ENCODE peak calls at places on chromosomes 4 and X, in seven cellular contexts. One of them, this sample, is unnamed.

GRCh38 chrX:53433651-53434639 is at the start of gene HSD17B10:
- DNase-seq in fibroblast of the aortic adventitia: peak
- DNase-seq in stomach: peak
- DNase-seq in tibial artery: peak
- DNase-seq in left ventricle myocardium inferior: peak
- DNase-seq in CD8-positive, alpha-beta T cell: peak
- DNase-seq in psoas muscle: peak
- DNase-seq in this sample: no peak

GRCh38 chr4:188975271-188975670 is 836.0 kb downstream of the TRIML1 start:
- DNase-seq in fibroblast of the aortic adventitia: no peak
- DNase-seq in stomach: no peak
- DNase-seq in tibial artery: no peak
- DNase-seq in left ventricle myocardium inferior: no peak
- DNase-seq in CD8-positive, alpha-beta T cell: no peak
- DNase-seq in psoas muscle: no peak
- DNase-seq in this sample: no peak

GRCh38 chr4:176443117-176443516 is 123.4 kb downstream of the SPCS3 start:
- DNase-seq in fibroblast of the aortic adventitia: peak
- DNase-seq in stomach: no peak
- DNase-seq in tibial artery: no peak
- DNase-seq in left ventricle myocardium inferior: no peak
- DNase-seq in CD8-positive, alpha-beta T cell: no peak
- DNase-seq in psoas muscle: no peak
- DNase-seq in this sample: peak

GRCh38 chr4:153950100-153950979 is 161.5 kb upstream of the SFRP2 start:
- DNase-seq in fibroblast of the aortic adventitia: no peak
- DNase-seq in stomach: no peak
- DNase-seq in tibial artery: no peak
- DNase-seq in left ventricle myocardium inferior: no peak
- DNase-seq in CD8-positive, alpha-beta T cell: no peak
- DNase-seq in psoas muscle: no peak
- DNase-seq in this sample: peak

GRCh38 chr4:180542445-180543100 is 1700.6 kb upstream of the TENM3 start:
- DNase-seq in fibroblast of the aortic adventitia: no peak
- DNase-seq in stomach: no peak
- DNase-seq in tibial artery: no peak
- DNase-seq in left ventricle myocardium inferior: no peak
- DNase-seq in CD8-positive, alpha-beta T cell: no peak
- DNase-seq in psoas muscle: no peak
- DNase-seq in this sample: no peak

GRCh38 chr4:6281436-6282144 is 11.9 kb downstream of the WFS1 start:
- DNase-seq in fibroblast of the aortic adventitia: no peak
- DNase-seq in stomach: no peak
- DNase-seq in tibial artery: peak
- DNase-seq in left ventricle myocardium inferior: peak
- DNase-seq in CD8-positive, alpha-beta T cell: no peak
- DNase-seq in psoas muscle: no peak
- DNase-seq in this sample: no peak

GRCh38 chrX:14672611-14673172 is 143.4 kb downstream of the GLRA2 start:
- DNase-seq in fibroblast of the aortic adventitia: no peak
- DNase-seq in stomach: no peak
- DNase-seq in tibial artery: no peak
- DNase-seq in left ventricle myocardium inferior: no peak
- DNase-seq in CD8-positive, alpha-beta T cell: no peak
- DNase-seq in psoas muscle: no peak
- DNase-seq in this sample: no peak

GRCh38 chrX:9494806-9495205 is 29.9 kb downstream of the TBL1X start:
- DNase-seq in fibroblast of the aortic adventitia: no peak
- DNase-seq in stomach: no peak
- DNase-seq in tibial artery: no peak
- DNase-seq in left ventricle myocardium inferior: no peak
- DNase-seq in CD8-positive, alpha-beta T cell: no peak
- DNase-seq in psoas muscle: no peak
- DNase-seq in this sample: peak

GRCh38 chr4:7512428-7512827 is 77.7 kb upstream of the PSAPL1 start:
- DNase-seq in fibroblast of the aortic adventitia: no peak
- DNase-seq in stomach: no peak
- DNase-seq in tibial artery: no peak
- DNase-seq in left ventricle myocardium inferior: no peak
- DNase-seq in CD8-positive, alpha-beta T cell: no peak
- DNase-seq in psoas muscle: no peak
- DNase-seq in this sample: no peak

GRCh38 chr4:57442834-57443291 is 332.7 kb upstream of the IGFBP7 start:
- DNase-seq in fibroblast of the aortic adventitia: peak
- DNase-seq in stomach: peak
- DNase-seq in tibial artery: no peak
- DNase-seq in left ventricle myocardium inferior: peak
- DNase-seq in CD8-positive, alpha-beta T cell: no peak
- DNase-seq in psoas muscle: no peak
- DNase-seq in this sample: no peak

GRCh38 chr4:60744767-60745166 is 455.4 kb upstream of the ADGRL3 start:
- DNase-seq in fibroblast of the aortic adventitia: peak
- DNase-seq in stomach: no peak
- DNase-seq in tibial artery: no peak
- DNase-seq in left ventricle myocardium inferior: no peak
- DNase-seq in CD8-positive, alpha-beta T cell: no peak
- DNase-seq in psoas muscle: no peak
- DNase-seq in this sample: no peak

GRCh38 chr4:4613641-4614286 is 71.9 kb upstream of the STX18 start:
- DNase-seq in fibroblast of the aortic adventitia: no peak
- DNase-seq in stomach: no peak
- DNase-seq in tibial artery: no peak
- DNase-seq in left ventricle myocardium inferior: no peak
- DNase-seq in CD8-positive, alpha-beta T cell: no peak
- DNase-seq in psoas muscle: no peak
- DNase-seq in this sample: no peak

GRCh38 chr4:22391548-22391947 is 124.3 kb downstream of the ADGRA3 start:
- DNase-seq in fibroblast of the aortic adventitia: peak
- DNase-seq in stomach: no peak
- DNase-seq in tibial artery: no peak
- DNase-seq in left ventricle myocardium inferior: no peak
- DNase-seq in CD8-positive, alpha-beta T cell: no peak
- DNase-seq in psoas muscle: no peak
- DNase-seq in this sample: no peak

GRCh38 chr4:136636155-136636554 is 896.1 kb downstream of the PCDH18 start:
- DNase-seq in fibroblast of the aortic adventitia: no peak
- DNase-seq in stomach: no peak
- DNase-seq in tibial artery: no peak
- DNase-seq in left ventricle myocardium inferior: no peak
- DNase-seq in CD8-positive, alpha-beta T cell: no peak
- DNase-seq in psoas muscle: no peak
- DNase-seq in this sample: no peak

GRCh38 chr4:150001815-150002214 is 76.4 kb upstream of the DCLK2 start:
- DNase-seq in fibroblast of the aortic adventitia: peak
- DNase-seq in stomach: no peak
- DNase-seq in tibial artery: no peak
- DNase-seq in left ventricle myocardium inferior: no peak
- DNase-seq in CD8-positive, alpha-beta T cell: no peak
- DNase-seq in psoas muscle: no peak
- DNase-seq in this sample: no peak

GRCh38 chr4:75327804-75328512 is 186.2 kb downstream of the RCHY1 start:
- DNase-seq in fibroblast of the aortic adventitia: no peak
- DNase-seq in stomach: no peak
- DNase-seq in tibial artery: peak
- DNase-seq in left ventricle myocardium inferior: no peak
- DNase-seq in CD8-positive, alpha-beta T cell: no peak
- DNase-seq in psoas muscle: no peak
- DNase-seq in this sample: no peak

GRCh38 chr4:167873536-167873935 is 218.8 kb upstream of the ANXA10 start:
- DNase-seq in fibroblast of the aortic adventitia: no peak
- DNase-seq in stomach: no peak
- DNase-seq in tibial artery: no peak
- DNase-seq in left ventricle myocardium inferior: no peak
- DNase-seq in CD8-positive, alpha-beta T cell: no peak
- DNase-seq in psoas muscle: no peak
- DNase-seq in this sample: no peak

GRCh38 chr4:133152801-133153526 is 3.9 kb downstream of the PCDH10 start:
- DNase-seq in fibroblast of the aortic adventitia: no peak
- DNase-seq in stomach: no peak
- DNase-seq in tibial artery: no peak
- DNase-seq in left ventricle myocardium inferior: no peak
- DNase-seq in CD8-positive, alpha-beta T cell: no peak
- DNase-seq in psoas muscle: no peak
- DNase-seq in this sample: no peak

GRCh38 chr4:152138451-152138850 is 377.6 kb upstream of the GATB start:
- DNase-seq in fibroblast of the aortic adventitia: no peak
- DNase-seq in stomach: no peak
- DNase-seq in tibial artery: no peak
- DNase-seq in left ventricle myocardium inferior: no peak
- DNase-seq in CD8-positive, alpha-beta T cell: peak
- DNase-seq in psoas muscle: no peak
- DNase-seq in this sample: no peak

GRCh38 chr4:5463361-5463760 is 245.0 kb downstream of the EVC2 start:
- DNase-seq in fibroblast of the aortic adventitia: no peak
- DNase-seq in stomach: no peak
- DNase-seq in tibial artery: peak
- DNase-seq in left ventricle myocardium inferior: no peak
- DNase-seq in CD8-positive, alpha-beta T cell: peak
- DNase-seq in psoas muscle: no peak
- DNase-seq in this sample: no peak

GRCh38 chr4:114688063-114688462 is 89.5 kb downstream of the UGT8 start:
- DNase-seq in fibroblast of the aortic adventitia: no peak
- DNase-seq in stomach: no peak
- DNase-seq in tibial artery: no peak
- DNase-seq in left ventricle myocardium inferior: no peak
- DNase-seq in CD8-positive, alpha-beta T cell: no peak
- DNase-seq in psoas muscle: no peak
- DNase-seq in this sample: no peak

GRCh38 chr4:99669084-99669483 is 11.5 kb upstream of the C4orf54 start:
- DNase-seq in fibroblast of the aortic adventitia: peak
- DNase-seq in stomach: no peak
- DNase-seq in tibial artery: no peak
- DNase-seq in left ventricle myocardium inferior: no peak
- DNase-seq in CD8-positive, alpha-beta T cell: no peak
- DNase-seq in psoas muscle: no peak
- DNase-seq in this sample: no peak

GRCh38 chr4:100981447-100982204 is 365.7 kb downstream of the PPP3CA start:
- DNase-seq in fibroblast of the aortic adventitia: peak
- DNase-seq in stomach: no peak
- DNase-seq in tibial artery: no peak
- DNase-seq in left ventricle myocardium inferior: no peak
- DNase-seq in CD8-positive, alpha-beta T cell: no peak
- DNase-seq in psoas muscle: no peak
- DNase-seq in this sample: no peak

GRCh38 chr4:23144707-23145106 is 452.0 kb downstream of the GBA3 start:
- DNase-seq in fibroblast of the aortic adventitia: no peak
- DNase-seq in stomach: no peak
- DNase-seq in tibial artery: no peak
- DNase-seq in left ventricle myocardium inferior: no peak
- DNase-seq in CD8-positive, alpha-beta T cell: no peak
- DNase-seq in psoas muscle: no peak
- DNase-seq in this sample: no peak

GRCh38 chrX:33434256-33435092 is 223.1 kb upstream of the DMD start:
- DNase-seq in fibroblast of the aortic adventitia: peak
- DNase-seq in stomach: peak
- DNase-seq in tibial artery: peak
- DNase-seq in left ventricle myocardium inferior: peak
- DNase-seq in CD8-positive, alpha-beta T cell: no peak
- DNase-seq in psoas muscle: peak
- DNase-seq in this sample: no peak
- TF ChIP-seq CTCF in fibroblast of the aortic adventitia: peak
- TF ChIP-seq CTCF in stomach: no peak
- TF ChIP-seq CTCF in tibial artery: peak
- TF ChIP-seq CTCF in left ventricle myocardium inferior: peak
- TF ChIP-seq CTCF in CD8-positive, alpha-beta T cell: no peak
- TF ChIP-seq CTCF in psoas muscle: peak
- TF ChIP-seq CTCF in this sample: peak

GRCh38 chr4:77801260-77801608 is 17.9 kb downstream of the CNOT6L start:
- DNase-seq in fibroblast of the aortic adventitia: no peak
- DNase-seq in stomach: no peak
- DNase-seq in tibial artery: no peak
- DNase-seq in left ventricle myocardium inferior: no peak
- DNase-seq in CD8-positive, alpha-beta T cell: no peak
- DNase-seq in psoas muscle: no peak
- DNase-seq in this sample: no peak

GRCh38 chr4:77800077-77800476 is 19.1 kb downstream of the CNOT6L start:
- DNase-seq in fibroblast of the aortic adventitia: no peak
- DNase-seq in stomach: no peak
- DNase-seq in tibial artery: no peak
- DNase-seq in left ventricle myocardium inferior: no peak
- DNase-seq in CD8-positive, alpha-beta T cell: no peak
- DNase-seq in psoas muscle: no peak
- DNase-seq in this sample: no peak

GRCh38 chr4:77802406-77802805 is 16.8 kb downstream of the CNOT6L start:
- DNase-seq in fibroblast of the aortic adventitia: no peak
- DNase-seq in stomach: no peak
- DNase-seq in tibial artery: no peak
- DNase-seq in left ventricle myocardium inferior: no peak
- DNase-seq in CD8-positive, alpha-beta T cell: no peak
- DNase-seq in psoas muscle: no peak
- DNase-seq in this sample: no peak

GRCh38 chr4:77798385-77798784 is 20.8 kb downstream of the CNOT6L start:
- DNase-seq in fibroblast of the aortic adventitia: no peak
- DNase-seq in stomach: no peak
- DNase-seq in tibial artery: no peak
- DNase-seq in left ventricle myocardium inferior: no peak
- DNase-seq in CD8-positive, alpha-beta T cell: no peak
- DNase-seq in psoas muscle: no peak
- DNase-seq in this sample: no peak

GRCh38 chr4:77800483-77801259 is 18.5 kb downstream of the CNOT6L start:
- DNase-seq in fibroblast of the aortic adventitia: peak
- DNase-seq in stomach: no peak
- DNase-seq in tibial artery: no peak
- DNase-seq in left ventricle myocardium inferior: no peak
- DNase-seq in CD8-positive, alpha-beta T cell: no peak
- DNase-seq in psoas muscle: no peak
- DNase-seq in this sample: no peak
- H3K4me3 ChIP-seq in fibroblast of the aortic adventitia: no peak
- H3K4me3 ChIP-seq in stomach: no peak
- H3K4me3 ChIP-seq in tibial artery: no peak
- H3K4me3 ChIP-seq in left ventricle myocardium inferior: peak
- H3K4me3 ChIP-seq in CD8-positive, alpha-beta T cell: peak
- H3K4me3 ChIP-seq in psoas muscle: peak
- H3K4me3 ChIP-seq in this sample: no peak

GRCh38 chr4:98148856-98149255 is 5.6 kb upstream of the STPG2 start:
- DNase-seq in fibroblast of the aortic adventitia: no peak
- DNase-seq in stomach: no peak
- DNase-seq in tibial artery: no peak
- DNase-seq in left ventricle myocardium inferior: no peak
- DNase-seq in CD8-positive, alpha-beta T cell: no peak
- DNase-seq in psoas muscle: no peak
- DNase-seq in this sample: no peak

GRCh38 chr4:98151145-98151929 is 8.1 kb upstream of the STPG2 start:
- DNase-seq in fibroblast of the aortic adventitia: no peak
- DNase-seq in stomach: no peak
- DNase-seq in tibial artery: no peak
- DNase-seq in left ventricle myocardium inferior: no peak
- DNase-seq in CD8-positive, alpha-beta T cell: no peak
- DNase-seq in psoas muscle: no peak
- DNase-seq in this sample: no peak

GRCh38 chr4:98150092-98150761 is 7.0 kb upstream of the STPG2 start:
- DNase-seq in fibroblast of the aortic adventitia: peak
- DNase-seq in stomach: no peak
- DNase-seq in tibial artery: no peak
- DNase-seq in left ventricle myocardium inferior: no peak
- DNase-seq in CD8-positive, alpha-beta T cell: no peak
- DNase-seq in psoas muscle: no peak
- DNase-seq in this sample: no peak
- TF ChIP-seq CTCF in fibroblast of the aortic adventitia: no peak
- TF ChIP-seq CTCF in stomach: no peak
- TF ChIP-seq CTCF in tibial artery: no peak
- TF ChIP-seq CTCF in left ventricle myocardium inferior: peak
- TF ChIP-seq CTCF in CD8-positive, alpha-beta T cell: peak
- TF ChIP-seq CTCF in psoas muscle: peak
- TF ChIP-seq CTCF in this sample: no peak

GRCh38 chrX:154014429-154015380 is 5.0 kb downstream of the IRAK1 start:
- DNase-seq in fibroblast of the aortic adventitia: no peak
- DNase-seq in stomach: no peak
- DNase-seq in tibial artery: no peak
- DNase-seq in left ventricle myocardium inferior: no peak
- DNase-seq in CD8-positive, alpha-beta T cell: no peak
- DNase-seq in psoas muscle: no peak
- DNase-seq in this sample: no peak
- H3K4me3 ChIP-seq in fibroblast of the aortic adventitia: no peak
- H3K4me3 ChIP-seq in stomach: no peak
- H3K4me3 ChIP-seq in tibial artery: no peak
- H3K4me3 ChIP-seq in left ventricle myocardium inferior: no peak
- H3K4me3 ChIP-seq in CD8-positive, alpha-beta T cell: no peak
- H3K4me3 ChIP-seq in psoas muscle: no peak
- H3K4me3 ChIP-seq in this sample: no peak